ENCODE peak calls at places on chromosome 17, in six cellular contexts. X is cardiac fibroblast, Q is OCI-LY7, P is A673, C is foreskin fibroblast, Z is stomach. M is an unnamed sample.
A peak's percentile ranks its signal among the peaks of the same experiment; 100 is the strongest.

GRCh38 chr17:80384078-80384960 is 30.6 kb upstream of the ENDOV start:
- DNase-seq in X (no peak), Q (no peak), P (no peak), C (no peak), Z (no peak), M (no peak)

GRCh38 chr17:7631398-7632380 is 1.8 kb downstream of the SHBG start:
- DNase-seq in X (no peak), Q (no peak), P (no peak), C (no peak), Z (no peak), M (no peak)

GRCh38 chr17:11779906-11780305 is 181.6 kb downstream of the DNAH9 start:
- DNase-seq in X (no peak), Q (no peak), P (no peak), C (no peak), Z (no peak), M (no peak)

GRCh38 chr17:7393613-7394451 is 493 bp downstream of the PLSCR3 start:
- DNase-seq in X (no peak), Q (peak; percentile 69), P (peak; percentile 38), C (no peak), Z (peak; percentile 33), M (no peak)

GRCh38 chr17:42047343-42047742 is 3.1 kb downstream of the C17orf113 start:
- DNase-seq in X (no peak), Q (no peak), P (no peak), C (no peak), Z (no peak), M (no peak)

GRCh38 chr17:35892091-35892637 is 12.0 kb upstream of the CCL5 start:
- DNase-seq in X (peak; percentile 63), Q (no peak), P (no peak), C (no peak), Z (no peak), M (no peak)

GRCh38 chr17:49191407-49191916 is 18.9 kb downstream of the GNGT2 start:
- DNase-seq in X (peak; percentile 61), Q (no peak), P (no peak), C (no peak), Z (no peak), M (peak; percentile 9)

GRCh38 chr17:81416612-81417011 is 21.4 kb downstream of the BAHCC1 start:
- DNase-seq in X (no peak), Q (no peak), P (no peak), C (no peak), Z (no peak), M (no peak)

GRCh38 chr17:16199093-16199492 is 16.2 kb downstream of the NCOR1 start:
- DNase-seq in X (peak; percentile 45), Q (peak; percentile 74), P (no peak), C (no peak), Z (no peak), M (no peak)

GRCh38 chr17:20280832-20281231 is 186.5 kb downstream of the LGALS9B start:
- DNase-seq in X (no peak), Q (no peak), P (no peak), C (no peak), Z (no peak), M (no peak)

GRCh38 chr17:14301761-14302401 is 1.0 kb downstream of the HS3ST3B1 start:
- DNase-seq in X (peak; percentile 51), Q (peak; percentile 26), P (no peak), C (no peak), Z (peak; percentile 48), M (no peak)

GRCh38 chr17:17725853-17726720 is 44.8 kb downstream of the RAI1 start:
- DNase-seq in X (no peak), Q (no peak), P (no peak), C (no peak), Z (no peak), M (no peak)

GRCh38 chr17:66443601-66444000 is 141.2 kb downstream of the PRKCA start:
- DNase-seq in X (no peak), Q (no peak), P (no peak), C (no peak), Z (no peak), M (no peak)

GRCh38 chr17:19410875-19411291 is at the start of gene RNF112:
- DNase-seq in X (peak; percentile 71), Q (no peak), P (no peak), C (peak; percentile 32), Z (no peak), M (no peak)

GRCh38 chr17:58083491-58084316 is 485 bp downstream of the DYNLL2 start:
- DNase-seq in X (peak; percentile 55), Q (peak; percentile 73), P (peak; percentile 52), C (peak; percentile 70), Z (peak; percentile 64), M (no peak)

GRCh38 chr17:79948918-79949645 is 86.6 kb downstream of the TBC1D16 start:
- DNase-seq in X (no peak), Q (no peak), P (no peak), C (no peak), Z (no peak), M (no peak)

GRCh38 chr17:42276359-42276608 is at the start of gene STAT5B:
- DNase-seq in X (peak; percentile 70), Q (peak; percentile 89), P (peak; percentile 56), C (peak; percentile 70), Z (peak; percentile 80), M (no peak)

GRCh38 chr17:13395872-13396271 is 205.9 kb downstream of the HS3ST3A1 start:
- DNase-seq in X (peak; percentile 41), Q (no peak), P (no peak), C (no peak), Z (no peak), M (no peak)

GRCh38 chr17:60422162-60422665 is at the start of gene CHCT1:
- DNase-seq in X (no peak), Q (no peak), P (no peak), C (no peak), Z (no peak), M (no peak)

GRCh38 chr17:57456622-57457021 is 200.3 kb downstream of the MSI2 start:
- DNase-seq in X (no peak), Q (no peak), P (no peak), C (no peak), Z (no peak), M (peak; percentile 70)

GRCh38 chr17:8820311-8821010 is 21.3 kb upstream of the MFSD6L start:
- DNase-seq in X (no peak), Q (no peak), P (no peak), C (no peak), Z (no peak), M (no peak)

GRCh38 chr17:29090746-29091395 is 47.9 kb downstream of the PIPOX start:
- DNase-seq in X (no peak), Q (no peak), P (peak; percentile 33), C (no peak), Z (no peak), M (no peak)

GRCh38 chr17:79609616-79610150 is 1.2 kb downstream of the RBFOX3 start:
- DNase-seq in X (no peak), Q (no peak), P (no peak), C (no peak), Z (no peak), M (no peak)

GRCh38 chr17:45260204-45260783 is 1.6 kb downstream of the SPATA32 start:
- DNase-seq in X (no peak), Q (no peak), P (no peak), C (no peak), Z (no peak), M (no peak)

GRCh38 chr17:47235506-47235905 is 18.1 kb upstream of the ITGB3 start:
- DNase-seq in X (no peak), Q (no peak), P (no peak), C (no peak), Z (no peak), M (no peak)

GRCh38 chr17:17757391-17757791 is 76.1 kb downstream of the RAI1 start:
- DNase-seq in X (no peak), Q (peak; percentile 91), P (no peak), C (no peak), Z (no peak), M (no peak)

GRCh38 chr17:66152756-66153155 is 39.2 kb downstream of the CEP112 start:
- DNase-seq in X (peak; percentile 34), Q (no peak), P (no peak), C (peak; percentile 44), Z (no peak), M (no peak)

GRCh38 chr17:15978606-15979005 is 20.9 kb downstream of the ZSWIM7 start:
- DNase-seq in X (no peak), Q (no peak), P (no peak), C (no peak), Z (no peak), M (no peak)

GRCh38 chr17:49260011-49260921 is 29.7 kb upstream of the PHOSPHO1 start:
- DNase-seq in X (peak; percentile 81), Q (no peak), P (peak; percentile 78), C (peak; percentile 87), Z (peak; percentile 49), M (no peak)

GRCh38 chr17:77285594-77286390 is 145.0 kb downstream of the SEC14L1 start:
- DNase-seq in X (peak; percentile 97), Q (no peak), P (no peak), C (peak; percentile 87), Z (peak; percentile 85), M (no peak)

GRCh38 chr17:10041916-10042588 is 137.0 kb upstream of the RCVRN start:
- DNase-seq in X (peak; percentile 56), Q (no peak), P (no peak), C (no peak), Z (no peak), M (no peak)

GRCh38 chr17:55005520-55005919 is 37.0 kb downstream of the STXBP4 start:
- DNase-seq in X (peak; percentile 17), Q (peak; percentile 40), P (peak; percentile 51), C (peak; percentile 4), Z (no peak), M (no peak)
- TF ChIP-seq CTCF in X (peak; percentile 45), Q (peak; percentile 78), P (peak; percentile 56), C (peak; percentile 52), Z (no peak), M (peak; percentile 51)

GRCh38 chr17:75842963-75843576 is 1.1 kb downstream of the UNC13D start:
- DNase-seq in X (no peak), Q (no peak), P (no peak), C (no peak), Z (no peak), M (no peak)
- TF ChIP-seq CTCF in X (no peak), Q (no peak), P (no peak), C (no peak), Z (no peak), M (no peak)

GRCh38 chr17:61450641-61451537 is 1.3 kb upstream of the TBX4 start:
- DNase-seq in X (no peak), Q (no peak), P (no peak), C (no peak), Z (no peak), M (no peak)
- TF ChIP-seq CTCF in X (no peak), Q (no peak), P (no peak), C (no peak), Z (no peak), M (peak; percentile 13)

GRCh38 chr17:83053779-83054451 is 25.5 kb upstream of the METRNL start:
- DNase-seq in X (no peak), Q (peak; percentile 47), P (no peak), C (no peak), Z (peak; percentile 52), M (no peak)

GRCh38 chr17:83052241-83052564 is 27.2 kb upstream of the METRNL start:
- DNase-seq in X (no peak), Q (no peak), P (no peak), C (no peak), Z (no peak), M (no peak)

GRCh38 chr17:83050651-83051422 is 28.6 kb upstream of the METRNL start:
- DNase-seq in X (no peak), Q (no peak), P (no peak), C (no peak), Z (no peak), M (no peak)

GRCh38 chr17:83053021-83053778 is 26.2 kb upstream of the METRNL start:
- DNase-seq in X (no peak), Q (no peak), P (no peak), C (peak; percentile 33), Z (peak; percentile 28), M (no peak)

GRCh38 chr17:83051423-83052240 is 27.8 kb upstream of the METRNL start:
- DNase-seq in X (peak; percentile 98), Q (peak; percentile 99), P (peak; percentile 98), C (peak; percentile 96), Z (peak; percentile 97), M (peak; percentile 86)
- TF ChIP-seq CTCF in X (no peak), Q (no peak), P (no peak), C (no peak), Z (no peak), M (no peak)

M was measured in astrocyte of the cerebellum.